ENCODE peak calls at places on chromosome 9, in four cellular contexts. F, Y, L and O are unnamed samples.

GRCh38 chr9:136543830-136544548 is 1.9 kb downstream of the NOTCH1 start:
- DNase-seq in Y (peak; percentile 77), L (no peak), F (no peak), O (no peak)

GRCh38 chr9:135227641-135228251 is 140.3 kb downstream of the OLFM1 start:
- DNase-seq in Y (peak; percentile 30), L (no peak), F (no peak), O (no peak)

GRCh38 chr9:4837768-4838546 is 45.2 kb downstream of the RCL1 start:
- DNase-seq in L (no peak), Y (no peak), F (no peak), O (peak; percentile 49)

GRCh38 chr9:81389569-81389993 is 299.8 kb downstream of the TLE1 start:
- DNase-seq in F (no peak), L (peak; percentile 15), Y (no peak), O (peak; percentile 92)

GRCh38 chr9:98494852-98495251 is 213.9 kb downstream of the GABBR2 start:
- DNase-seq in F (no peak), L (no peak), Y (no peak), O (no peak)

GRCh38 chr9:16282216-16282615 is 588.3 kb downstream of the BNC2 start:
- DNase-seq in F (no peak), Y (no peak), L (no peak), O (peak; percentile 18)

GRCh38 chr9:8815219-8815618 is 1015.6 kb upstream of the DMAC1 start:
- DNase-seq in F (no peak), Y (no peak), L (no peak), O (no peak)

GRCh38 chr9:136694163-136694864 is 7.1 kb upstream of the AGPAT2 start:
- DNase-seq in F (no peak), L (no peak), Y (peak; percentile 84), O (no peak)

GRCh38 chr9:94586316-94586715 is 7.3 kb downstream of the FBP2 start:
- DNase-seq in L (no peak), Y (peak; percentile 29), F (no peak), O (no peak)

DNA sequence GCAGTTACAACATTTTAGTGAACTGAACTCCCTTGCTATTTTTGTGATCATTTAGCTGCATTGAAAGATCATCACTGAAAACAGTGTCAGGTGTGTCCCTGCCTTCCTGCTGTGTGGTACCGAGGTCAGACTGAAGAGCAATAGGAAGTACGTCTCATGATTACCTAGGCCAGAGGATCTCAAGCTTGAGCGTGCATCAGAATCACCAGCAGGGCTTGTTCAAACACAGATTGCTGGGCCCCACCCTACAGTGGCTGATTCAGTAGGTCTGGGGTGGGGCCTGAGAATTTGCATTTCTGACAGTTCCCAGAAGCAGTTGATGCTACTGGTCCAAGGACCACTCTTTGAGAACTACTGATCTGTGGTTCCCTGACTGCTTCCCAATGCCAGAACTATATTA is 159.6 kb downstream of the ACTL7B start:
- DNase-seq in Y (no peak), F (no peak), L (no peak), O (no peak)
- TF ChIP-seq CTCF in Y (no peak), F (no peak), L (no peak), O (no peak)

DNA sequence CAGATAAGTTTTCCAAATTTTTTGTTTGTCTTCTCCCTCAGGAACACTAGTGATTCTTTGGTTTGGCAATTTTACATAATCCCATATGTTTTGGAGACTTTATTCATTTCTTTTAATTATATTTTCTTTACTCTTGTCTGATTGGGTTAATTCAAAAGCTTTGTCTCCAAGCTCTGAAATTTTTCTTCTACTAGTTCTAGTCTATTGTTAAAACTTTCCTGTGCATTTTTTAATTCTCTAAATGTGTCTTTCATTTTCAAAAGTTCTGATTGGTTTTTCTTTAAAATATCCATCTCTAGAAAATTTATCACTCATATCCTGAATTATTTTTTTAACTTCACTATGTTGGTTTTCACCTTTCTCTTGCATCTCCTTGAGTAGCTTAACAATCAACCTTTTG is 92.2 kb downstream of the INVS start:
- DNase-seq in F (no peak), Y (no peak), L (no peak), O (no peak)
- H3K9me3 ChIP-seq in F (peaks cover 12% of the 10 kb centered on the region), Y (peaks cover 12% of the 10 kb centered on the region), L (no peaks in the 10 kb centered on the region), O (peaks cover 7% of the 10 kb centered on the region)

GRCh38 chr9:127245637-127246164 is 18.9 kb upstream of the GARNL3 start:
- DNase-seq in F (no peak), Y (peak; percentile 84), L (no peak), O (no peak)
- H3K4me3 ChIP-seq in F (peak overlapping the region; percentile 76), Y (peak overlapping the region; percentile 55), L (peak overlapping the region; percentile 55), O (peak overlapping the region; percentile 86)

DNA sequence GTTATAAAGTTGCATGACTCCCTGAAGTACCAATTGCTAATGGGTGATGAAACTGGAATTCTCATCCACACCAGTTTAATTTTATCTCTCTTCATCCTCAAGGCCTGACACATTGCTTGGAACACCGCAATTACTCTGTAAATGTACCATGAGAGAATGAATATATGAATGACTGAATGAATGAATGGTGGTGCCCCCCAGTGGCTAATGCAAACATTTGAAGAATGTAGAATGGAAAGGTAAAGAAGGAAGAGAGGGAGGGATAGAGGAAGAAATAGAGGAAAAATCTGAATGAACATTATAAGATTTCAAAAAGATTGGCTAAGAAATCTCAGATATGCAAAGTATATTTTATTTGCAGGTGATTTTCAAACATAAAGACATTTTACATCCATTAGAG is 13.1 kb downstream of the PAPPA start:
- DNase-seq in F (no peak), Y (no peak), L (no peak), O (no peak)
- TF ChIP-seq CTCF in F (no peak), Y (no peak), L (peak; percentile 8), O (peak; percentile 19)